ENCODE peak calls at places on chromosomes 12 and 14, in five cellular contexts. I is CD8-positive, alpha-beta memory T cell; E is neuronal stem cell; V is GM12865; K is brain microvascular endothelial cell. Q is an unnamed sample.

GRCh38 chr12:12047682-12048081 is 23.1 kb upstream of the BCL2L14 start:
- DNase-seq in V (no peak), K (no peak), E (no peak), I (no peak), Q (no peak)

GRCh38 chr12:84038241-84038640 is 874.4 kb downstream of the SLC6A15 start:
- DNase-seq in I (no peak), K (no peak), E (peak), V (no peak), Q (no peak)

GRCh38 chr14:19993438-19993837 is 8.5 kb upstream of the OR4Q2 start:
- DNase-seq in V (no peak), K (no peak), I (no peak), E (no peak), Q (no peak)

GRCh38 chr14:35940291-35940690 is 114.2 kb downstream of the BRMS1L start:
- DNase-seq in K (no peak), E (no peak), I (no peak), V (peak), Q (no peak)

GRCh38 chr12:59904874-59905521 is 309.2 kb downstream of the SLC16A7 start:
- DNase-seq in K (peak), V (no peak), I (no peak), E (no peak), Q (peak)

GRCh38 chr12:52041695-52042123 is 9.5 kb upstream of the NR4A1 start:
- DNase-seq in E (no peak), V (peak), K (no peak), I (peak), Q (no peak)

GRCh38 chr14:67934087-67934486 is 114.5 kb downstream of the RAD51B start:
- DNase-seq in E (peak), V (peak), K (peak), I (peak), Q (peak)

GRCh38 chr14:76775695-76776305 is 14.5 kb downstream of the VASH1 start:
- DNase-seq in E (no peak), K (no peak), I (no peak), V (no peak), Q (no peak)

GRCh38 chr12:29382251-29382650 is 1.3 kb upstream of the ERGIC2 start:
- DNase-seq in K (no peak), I (no peak), V (no peak), E (no peak), Q (no peak)

GRCh38 chr12:25308761-25309160 is 58.0 kb upstream of the KRAS start:
- DNase-seq in V (no peak), I (no peak), E (no peak), K (no peak), Q (no peak)

GRCh38 chr12:53381739-53382630 is 2.0 kb downstream of the SP1 start:
- DNase-seq in V (peak), K (peak), E (no peak), I (peak), Q (no peak)

GRCh38 chr14:23539209-23539866 is 12.2 kb downstream of the ZFHX2 start:
- DNase-seq in I (peak), V (peak), E (peak), K (peak), Q (no peak)

GRCh38 chr12:88623777-88624548 is 43.7 kb upstream of the KITLG start:
- DNase-seq in E (peak), I (no peak), V (peak), K (no peak), Q (no peak)

GRCh38 chr12:5971194-5971850 is 26.3 kb upstream of the ANO2 start:
- DNase-seq in K (no peak), V (no peak), E (no peak), I (no peak), Q (no peak)

GRCh38 chr12:42407306-42407705 is 81.3 kb downstream of the PPHLN1 start:
- DNase-seq in I (no peak), E (no peak), K (no peak), V (no peak), Q (no peak)

GRCh38 chr14:93011650-93012317 is 88.8 kb downstream of the CHGA start:
- DNase-seq in V (no peak), I (no peak), E (no peak), K (no peak), Q (no peak)

GRCh38 chr12:54261817-54262402 is 18.0 kb downstream of the CBX5 start:
- DNase-seq in V (no peak), K (no peak), E (no peak), I (no peak), Q (no peak)

GRCh38 chr12:96516472-96517417 is 27.4 kb downstream of the CFAP54 start:
- DNase-seq in K (peak), V (peak), E (peak), I (peak), Q (no peak)

GRCh38 chr14:60922050-60922449 is 58.8 kb downstream of the TRMT5 start:
- DNase-seq in I (no peak), E (no peak), V (no peak), K (no peak), Q (no peak)

GRCh38 chr14:55388160-55388559 is 23.5 kb downstream of the ATG14 start:
- DNase-seq in I (no peak), K (peak), V (no peak), E (no peak), Q (no peak)

GRCh38 chr12:46221255-46222128 is 47.4 kb downstream of the SLC38A1 start:
- DNase-seq in I (no peak), K (peak), V (no peak), E (no peak), Q (no peak)

GRCh38 chr14:86790408-86791364 is 1202.3 kb downstream of the GALC start:
- DNase-seq in K (no peak), E (no peak), V (no peak), I (no peak), Q (no peak)

GRCh38 chr12:54304187-54304810 is 3.5 kb upstream of the NFE2 start:
- DNase-seq in V (no peak), K (no peak), E (no peak), I (peak), Q (no peak)

DNA sequence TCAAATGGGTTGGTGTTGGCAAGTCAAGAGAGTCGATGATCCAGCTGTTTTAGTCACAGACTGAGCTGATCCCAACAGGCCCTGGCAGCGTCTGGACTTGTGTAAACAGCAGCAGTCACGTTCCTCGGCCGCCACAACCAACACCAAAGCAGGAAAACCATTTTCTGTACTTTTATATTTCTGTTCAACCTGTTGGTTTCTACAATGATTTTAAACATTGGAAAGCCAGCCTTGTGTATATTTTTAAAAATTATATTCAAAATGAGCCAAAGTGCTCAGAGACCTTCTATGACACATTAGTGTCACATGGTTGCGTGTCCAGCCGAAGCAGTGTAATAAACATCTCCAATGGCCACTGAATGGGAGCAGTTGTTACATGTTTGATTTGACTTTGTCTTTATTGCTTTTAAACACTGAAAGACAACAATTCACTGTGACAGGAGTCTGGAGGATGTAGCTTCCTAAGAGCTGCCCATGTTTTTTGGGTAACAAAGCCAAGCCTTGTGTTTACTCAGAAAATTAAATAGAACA is 5.9 kb upstream of the SIVA1 start:
- DNase-seq in I (no peak), E (no peak), K (no peak), V (no peak), Q (no peak)
- H3K4me3 ChIP-seq in I (no peak), E (no peak), K (no peak), V (no peak), Q (no peak)

DNA sequence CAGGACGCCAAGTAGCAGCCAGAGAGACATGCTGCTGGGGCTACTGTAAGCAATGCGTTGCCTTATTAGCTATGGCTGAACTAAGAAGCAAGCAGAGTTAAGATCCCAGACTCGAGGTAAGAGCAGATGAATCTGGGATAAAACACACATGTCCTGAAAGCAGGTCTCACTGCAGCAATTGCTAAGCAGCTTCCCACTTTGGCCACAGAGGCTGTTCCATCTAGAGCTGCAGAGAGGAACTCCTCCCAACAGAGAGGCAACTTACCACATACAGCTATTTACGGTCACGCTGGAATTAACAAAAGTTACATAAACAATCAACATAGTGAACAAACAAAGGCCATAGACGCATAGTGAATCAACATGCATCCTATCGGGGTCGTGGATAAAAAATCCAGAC is 90.2 kb downstream of the KSR2 start:
- DNase-seq in K (no peak), E (no peak), I (no peak), V (no peak), Q (no peak)
- H3K4me3 ChIP-seq in K (no peak), E (no peak), I (no peak), V (no peak), Q (no peak)

GRCh38 chr14:51626185-51626584 is 25.5 kb upstream of the FRMD6 start:
- DNase-seq in K (no peak), I (no peak), V (no peak), E (no peak), Q (no peak)
- H3K4me3 ChIP-seq in K (no peak), I (no peak), V (peak), E (no peak), Q (no peak)

DNA sequence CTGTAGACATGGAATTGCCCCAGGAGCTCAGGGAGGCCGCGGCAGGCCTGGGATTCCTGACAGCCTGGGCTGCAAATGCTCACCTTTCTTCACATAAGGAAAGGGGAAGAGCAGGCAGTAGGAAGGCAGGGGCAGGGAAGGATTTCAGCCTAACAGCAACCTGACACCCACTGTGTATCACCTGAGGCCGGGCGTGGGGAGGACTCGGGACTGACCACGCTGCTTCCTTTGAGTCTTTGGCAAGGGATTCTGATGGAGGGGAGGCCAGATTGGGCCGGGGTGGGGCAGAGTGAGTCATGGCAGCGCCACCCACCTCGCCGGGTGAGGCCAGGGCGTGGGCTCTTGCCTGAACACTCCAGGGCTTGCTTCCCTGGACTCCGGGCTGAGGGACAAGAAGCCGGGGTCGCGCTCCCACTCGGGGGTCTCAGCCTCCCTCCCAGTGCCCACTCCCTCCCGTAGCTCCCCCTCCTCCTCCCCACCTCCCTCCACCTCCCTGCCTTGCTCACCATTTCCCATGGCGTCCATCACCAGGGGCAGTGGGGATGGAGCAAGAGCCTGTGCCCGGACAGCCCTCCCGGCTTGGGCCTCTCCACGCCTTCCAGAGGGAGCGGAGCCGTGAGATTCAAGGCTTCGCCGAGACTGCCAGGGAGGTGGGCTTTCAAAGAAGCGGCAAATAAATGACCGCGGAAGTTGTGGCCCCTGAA is 247.9 kb upstream of the RTL1 start:
- DNase-seq in E (no peak), V (no peak), K (no peak), I (no peak), Q (no peak)
- H3K4me3 ChIP-seq in E (peak), V (no peak), K (no peak), I (no peak), Q (no peak)

GRCh38 chr14:81178063-81178462 is 42.7 kb downstream of the GTF2A1 start:
- DNase-seq in V (peak), E (no peak), I (no peak), K (no peak), Q (no peak)
- H3K4me3 ChIP-seq in V (peak), E (no peak), I (no peak), K (no peak), Q (no peak)

GRCh38 chr12:78414071-78414470 is 450.5 kb upstream of the SYT1 start:
- DNase-seq in K (no peak), E (no peak), V (no peak), I (no peak), Q (no peak)
- H3K4me3 ChIP-seq in K (no peak), E (no peak), V (no peak), I (no peak), Q (no peak)